ENCODE peak calls at places on chromosomes 16 and 17, in eight cellular contexts. D is skeletal muscle cell; Z is astrocyte of the spinal cord; T is effector memory CD4-positive, alpha-beta T cell; R is astrocyte of the cerebellum; H is left ventricle myocardium inferior; W is HL-60; C is CD4-positive, alpha-beta memory T cell. B is an unnamed sample.

GRCh38 chr16:46859719-46860152 is 24.4 kb upstream of the GPT2 start:
- DNase-seq in D (peak; percentile 51), Z (peak; percentile 83), T (no peak), R (no peak), H (no peak), W (no peak), C (no peak), B (no peak)

GRCh38 chr16:50747206-50747956 is 5.5 kb downstream of the CYLD start:
- DNase-seq in D (no peak), Z (no peak), T (no peak), R (no peak), H (no peak), W (no peak), C (peak; percentile 69), B (no peak)

GRCh38 chr17:14228903-14229302 is 7.8 kb downstream of the CDRT15 start:
- DNase-seq in D (peak; percentile 1), Z (no peak), T (no peak), R (no peak), H (no peak), W (no peak), C (no peak), B (peak; percentile 40)

GRCh38 chr16:56817938-56818337 is 47.1 kb upstream of the SLC12A3 start:
- DNase-seq in D (no peak), Z (no peak), T (no peak), R (no peak), H (no peak), W (no peak), C (no peak), B (no peak)

GRCh38 chr17:79993390-79994221 is 42.1 kb downstream of the TBC1D16 start:
- DNase-seq in D (peak; percentile 96), Z (peak; percentile 76), T (no peak), R (no peak), H (peak; percentile 81), W (peak; percentile 82), C (no peak), B (peak; percentile 63)

GRCh38 chr17:16932156-16932555 is 39.8 kb downstream of the TNFRSF13B start:
- DNase-seq in D (no peak), Z (no peak), T (no peak), R (no peak), H (peak; percentile 3), W (no peak), C (no peak), B (no peak)

GRCh38 chr17:77498056-77498785 is 357.5 kb downstream of the SEC14L1 start:
- DNase-seq in D (no peak), Z (no peak), T (no peak), R (no peak), H (no peak), W (no peak), C (no peak), B (no peak)

GRCh38 chr17:55348749-55349354 is 72.8 kb downstream of the MMD start:
- DNase-seq in D (no peak), Z (peak; percentile 60), T (peak; percentile 4), R (peak; percentile 13), H (no peak), W (no peak), C (no peak), B (no peak)

GRCh38 chr16:88539652-88540345 is 30.4 kb upstream of the ZC3H18 start:
- DNase-seq in D (no peak), Z (no peak), T (no peak), R (no peak), H (no peak), W (no peak), C (peak; percentile 35), B (no peak)

GRCh38 chr17:60573139-60573975 is 26.6 kb upstream of the PPM1D start:
- DNase-seq in D (no peak), Z (peak; percentile 52), T (no peak), R (no peak), H (no peak), W (no peak), C (no peak), B (peak; percentile 93)

GRCh38 chr17:14672830-14673229 is 371.9 kb downstream of the HS3ST3B1 start:
- DNase-seq in D (peak; percentile 40), Z (peak; percentile 26), T (no peak), R (peak; percentile 19), H (no peak), W (peak; percentile 33), C (no peak), B (peak; percentile 29)

GRCh38 chr17:29133146-29133713 is 47.0 kb downstream of the MYO18A start:
- DNase-seq in D (no peak), Z (peak; percentile 71), T (no peak), R (no peak), H (peak; percentile 48), W (no peak), C (no peak), B (no peak)

GRCh38 chr16:46822270-46822669 is 8.7 kb downstream of the C16orf87 start:
- DNase-seq in D (no peak), Z (peak; percentile 74), T (no peak), R (peak; percentile 20), H (no peak), W (no peak), C (no peak), B (peak; percentile 50)

GRCh38 chr17:76497979-76498885 is 3.0 kb downstream of the RHBDF2 start:
- DNase-seq in D (no peak), Z (peak; percentile 82), T (no peak), R (no peak), H (peak; percentile 87), W (no peak), C (no peak), B (no peak)

GRCh38 chr16:15618392-15618791 is 24.6 kb downstream of the MARF1 start:
- DNase-seq in D (no peak), Z (peak; percentile 35), T (no peak), R (no peak), H (no peak), W (no peak), C (no peak), B (peak; percentile 38)

GRCh38 chr16:24001706-24002105 is 165.9 kb downstream of the PRKCB start:
- DNase-seq in D (no peak), Z (no peak), T (no peak), R (no peak), H (no peak), W (no peak), C (no peak), B (no peak)
- H3K4me3 ChIP-seq in D (no peak overlapping the region), Z (no peak overlapping the region), T (no peak overlapping the region), R (no peak overlapping the region), H (no peak overlapping the region), W (no peak overlapping the region), C (no peak overlapping the region), B (no peak overlapping the region)

GRCh38 chr17:49520386-49521087 is 25.4 kb downstream of the NGFR start:
- DNase-seq in D (no peak), Z (no peak), T (no peak), R (no peak), H (no peak), W (no peak), C (no peak), B (no peak)

GRCh38 chr17:49519781-49520180 is 24.7 kb downstream of the NGFR start:
- DNase-seq in D (no peak), Z (no peak), T (no peak), R (no peak), H (peak; percentile 48), W (no peak), C (no peak), B (no peak)

GRCh38 chr17:49521521-49522185 is 26.6 kb downstream of the NGFR start:
- DNase-seq in D (no peak), Z (no peak), T (no peak), R (no peak), H (no peak), W (no peak), C (no peak), B (no peak)

GRCh38 chr17:49522329-49522890 is 27.3 kb downstream of the NGFR start:
- DNase-seq in D (no peak), Z (no peak), T (no peak), R (no peak), H (no peak), W (no peak), C (no peak), B (no peak)

GRCh38 chr17:49521088-49521450 is 26.0 kb downstream of the NGFR start:
- DNase-seq in D (no peak), Z (no peak), T (no peak), R (no peak), H (no peak), W (no peak), C (no peak), B (no peak)
- H3K4me3 ChIP-seq in D (no peak overlapping the region), Z (no peak overlapping the region), T (no peak overlapping the region), R (no peak overlapping the region), H (no peak overlapping the region), W (no peak overlapping the region), C (no peak overlapping the region), B (no peak overlapping the region)

GRCh38 chr17:18015603-18016002 is 23.4 kb downstream of the ATPAF2 start:
- DNase-seq in D (no peak), Z (no peak), T (no peak), R (no peak), H (no peak), W (no peak), C (no peak), B (no peak)
- H3K4me3 ChIP-seq in D (no peak overlapping the region), Z (no peak overlapping the region), T (no peak overlapping the region), R (no peak overlapping the region), H (no peak overlapping the region), W (no peak overlapping the region), C (no peak overlapping the region), B (no peak overlapping the region)

GRCh38 chr16:66640724-66641314 is 36.3 kb downstream of the CMTM3 start:
- DNase-seq in D (no peak), Z (no peak), T (no peak), R (no peak), H (no peak), W (no peak), C (no peak), B (no peak)

GRCh38 chr16:66641387-66641786 is 36.9 kb downstream of the CMTM3 start:
- DNase-seq in D (no peak), Z (no peak), T (no peak), R (no peak), H (no peak), W (no peak), C (no peak), B (no peak)

GRCh38 chr16:66636199-66636598 is 31.7 kb downstream of the CMTM3 start:
- DNase-seq in D (no peak), Z (no peak), T (no peak), R (no peak), H (no peak), W (no peak), C (no peak), B (no peak)

GRCh38 chr16:66637806-66638205 is 33.3 kb downstream of the CMTM3 start:
- DNase-seq in D (no peak), Z (no peak), T (no peak), R (no peak), H (no peak), W (no peak), C (no peak), B (no peak)

DNA sequence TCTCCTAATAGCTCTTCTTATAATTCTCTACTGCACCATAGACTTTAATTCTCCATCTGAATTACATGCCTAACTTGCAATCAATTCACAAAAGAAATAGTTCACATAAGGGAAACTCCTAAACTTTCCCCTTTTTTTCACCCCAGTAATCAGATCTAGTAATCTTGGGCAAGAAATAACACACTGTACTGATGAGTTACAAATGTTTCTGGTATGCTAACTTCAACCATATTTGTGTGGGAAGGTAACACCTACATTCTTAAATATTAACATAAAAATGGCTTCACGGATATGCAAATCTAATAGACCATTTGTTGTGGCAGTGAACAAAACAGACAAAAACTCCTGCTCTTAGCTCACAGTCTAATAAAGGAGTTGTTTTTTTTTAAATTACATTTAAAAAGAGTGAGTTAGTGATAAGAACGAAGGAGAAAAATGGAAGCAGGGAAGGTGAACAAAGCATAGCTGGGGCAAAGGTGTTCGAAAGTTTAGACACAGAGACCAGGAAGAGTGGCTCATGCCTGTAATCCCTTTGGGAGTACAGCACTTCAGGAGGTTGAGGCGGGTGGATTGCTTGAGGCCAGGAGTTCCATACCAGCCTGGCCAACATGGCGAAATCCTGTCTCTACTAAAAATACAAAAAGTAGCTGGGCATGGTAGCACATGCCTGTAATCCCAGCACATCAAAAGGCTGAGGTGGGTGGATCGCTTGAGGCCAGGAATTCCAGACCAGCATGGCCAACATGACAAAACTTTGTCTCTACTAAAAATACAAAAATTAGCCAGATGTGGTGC is 34.8 kb downstream of the CMTM3 start:
- DNase-seq in D (no peak), Z (no peak), T (no peak), R (no peak), H (no peak), W (no peak), C (no peak), B (no peak)
- H3K4me3 ChIP-seq in D (no peak overlapping the region), Z (no peak overlapping the region), T (no peak overlapping the region), R (no peak overlapping the region), H (no peak overlapping the region), W (no peak overlapping the region), C (no peak overlapping the region), B (no peak overlapping the region)